ENCODE peak calls at places on chromosomes 2 and 18, in seven cellular contexts. U is uterus; G is naive thymus-derived CD4-positive, alpha-beta T cell; D is CD8-positive, alpha-beta memory T cell; Q is psoas muscle; Y is CD4-positive, CD25-positive, alpha-beta regulatory T cell; I is SJSA1. V is an unnamed sample.

GRCh38 chr2:168948621-168949212 is 47.6 kb downstream of the G6PC2 start:
- DNase-seq in U (no peak), G (no peak), D (no peak), Q (no peak), Y (no peak), I (no peak), V (no peak)

GRCh38 chr2:10826625-10827024 is 14.0 kb upstream of the PDIA6 start:
- DNase-seq in U (no peak), G (no peak), D (no peak), Q (no peak), Y (no peak), I (no peak), V (no peak)

GRCh38 chr18:34913837-34914755 is 127.1 kb upstream of the MAPRE2 start:
- DNase-seq in U (no peak), G (no peak), D (no peak), Q (no peak), Y (no peak), I (peak), V (no peak)

GRCh38 chr2:109209941-109210340 is 80.9 kb downstream of the SH3RF3 start:
- DNase-seq in U (no peak), G (no peak), D (no peak), Q (no peak), Y (no peak), I (no peak), V (no peak)

GRCh38 chr2:37568565-37568964 is 102.9 kb downstream of the CDC42EP3 start:
- DNase-seq in U (no peak), G (no peak), D (peak), Q (no peak), Y (no peak), I (no peak), V (no peak)

GRCh38 chr2:197054437-197054836 is 127.9 kb upstream of the PGAP1 start:
- DNase-seq in U (no peak), G (no peak), D (no peak), Q (no peak), Y (no peak), I (no peak), V (no peak)

GRCh38 chr2:80589070-80589469 is 284.5 kb upstream of the LRRTM1 start:
- DNase-seq in U (no peak), G (no peak), D (no peak), Q (peak), Y (no peak), I (no peak), V (no peak)

GRCh38 chr2:147171961-147172360 is 672.9 kb upstream of the ACVR2A start:
- DNase-seq in U (no peak), G (no peak), D (no peak), Q (no peak), Y (no peak), I (no peak), V (no peak)

GRCh38 chr2:75751360-75751759 is 40.6 kb upstream of the GCFC2 start:
- DNase-seq in U (no peak), G (no peak), D (no peak), Q (no peak), Y (no peak), I (no peak), V (no peak)

GRCh38 chr2:158745067-158745865 is 49.9 kb upstream of the DAPL1 start:
- DNase-seq in U (peak), G (peak), D (no peak), Q (no peak), Y (peak), I (no peak), V (peak)

GRCh38 chr2:172693037-172693436 is 42.6 kb upstream of the RAPGEF4 start:
- DNase-seq in U (peak), G (no peak), D (no peak), Q (no peak), Y (no peak), I (peak), V (peak)

GRCh38 chr2:217929757-217930707 is 72.8 kb downstream of the TNS1 start:
- DNase-seq in U (peak), G (no peak), D (no peak), Q (no peak), Y (no peak), I (no peak), V (peak)

GRCh38 chr2:225002039-225002655 is 40.1 kb downstream of the DOCK10 start:
- DNase-seq in U (peak), G (peak), D (peak), Q (no peak), Y (peak), I (peak), V (peak)

GRCh38 chr2:227460079-227460485 is 11.9 kb upstream of the AGFG1 start:
- DNase-seq in U (no peak), G (peak), D (peak), Q (no peak), Y (peak), I (peak), V (no peak)

GRCh38 chr2:234706086-234706485 is 209.2 kb upstream of the ARL4C start:
- DNase-seq in U (no peak), G (no peak), D (no peak), Q (no peak), Y (no peak), I (no peak), V (no peak)

GRCh38 chr2:37564356-37564755 is 107.1 kb downstream of the CDC42EP3 start:
- DNase-seq in U (no peak), G (no peak), D (no peak), Q (no peak), Y (no peak), I (no peak), V (no peak)

GRCh38 chr2:202307690-202308089 is 42.1 kb downstream of the NOP58 start:
- DNase-seq in U (no peak), G (no peak), D (no peak), Q (no peak), Y (no peak), I (no peak), V (no peak)

GRCh38 chr18:57121542-57122112 is 25.3 kb upstream of the BOD1L2 start:
- DNase-seq in U (no peak), G (no peak), D (no peak), Q (no peak), Y (no peak), I (no peak), V (no peak)

GRCh38 chr2:105804266-105804665 is 59.6 kb downstream of the NCK2 start:
- DNase-seq in U (no peak), G (no peak), D (no peak), Q (no peak), Y (no peak), I (no peak), V (no peak)

GRCh38 chr18:3493501-3494244 is 43.7 kb downstream of the TGIF1 start:
- DNase-seq in U (no peak), G (no peak), D (no peak), Q (no peak), Y (no peak), I (no peak), V (no peak)

GRCh38 chr18:58792086-58792485 is 72.6 kb upstream of the ZNF532 start:
- DNase-seq in U (no peak), G (no peak), D (no peak), Q (no peak), Y (no peak), I (no peak), V (peak)

GRCh38 chr18:55529581-55529980 is 58.4 kb downstream of the TCF4 start:
- DNase-seq in U (no peak), G (no peak), D (no peak), Q (no peak), Y (no peak), I (no peak), V (no peak)

GRCh38 chr2:2827237-2827636 is 496.2 kb upstream of the MYT1L start:
- DNase-seq in U (no peak), G (no peak), D (no peak), Q (no peak), Y (no peak), I (peak), V (no peak)

GRCh38 chr2:70086278-70086837 is 919 bp upstream of the PCBP1 start:
- DNase-seq in U (peak), G (peak), D (peak), Q (peak), Y (peak), I (peak), V (peak)

GRCh38 chr2:34950797-34951196 is 1351.7 kb upstream of the FAM98A start:
- DNase-seq in U (no peak), G (no peak), D (no peak), Q (no peak), Y (no peak), I (no peak), V (no peak)

GRCh38 chr2:78355967-78356366 is 669.5 kb upstream of the REG3G start:
- DNase-seq in U (no peak), G (no peak), D (no peak), Q (no peak), Y (no peak), I (no peak), V (no peak)

GRCh38 chr2:194700116-194700515 is 956.9 kb upstream of the SLC39A10 start:
- DNase-seq in U (no peak), G (no peak), D (no peak), Q (no peak), Y (no peak), I (no peak), V (no peak)

GRCh38 chr2:152354069-152354755 is 19.2 kb downstream of the FMNL2 start:
- DNase-seq in U (no peak), G (no peak), D (no peak), Q (no peak), Y (no peak), I (no peak), V (no peak)

GRCh38 chr2:14634885-14635871 is 2.7 kb downstream of the LRATD1 start:
- DNase-seq in U (peak), G (no peak), D (peak), Q (peak), Y (no peak), I (no peak), V (peak)

DNA sequence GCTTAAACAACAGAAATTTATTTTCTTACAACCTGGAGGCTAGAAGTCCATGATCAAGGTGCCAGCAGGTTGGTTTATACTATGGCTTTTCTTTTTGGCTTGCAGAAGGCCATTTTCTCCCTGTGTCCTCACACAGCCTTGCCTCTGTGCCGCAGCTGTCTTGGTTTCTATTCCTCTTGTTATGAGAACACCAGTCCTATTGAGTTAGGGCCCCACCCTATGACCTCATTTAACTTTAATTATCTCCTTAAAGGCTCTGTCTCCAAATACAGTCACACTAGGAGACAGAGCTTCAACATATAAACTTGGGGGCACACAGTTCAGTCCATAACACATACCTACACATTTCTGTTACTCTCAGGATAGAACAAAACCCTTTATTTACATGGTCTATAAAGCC is 17.3 kb upstream of the RHOB start:
- DNase-seq in U (no peak), G (no peak), D (no peak), Q (no peak), Y (no peak), I (no peak), V (peak)
- H3K4me3 ChIP-seq in U (no peak), G (no peak), D (no peak), Q (no peak), Y (no peak), I (no peak), V (no peak)

DNA sequence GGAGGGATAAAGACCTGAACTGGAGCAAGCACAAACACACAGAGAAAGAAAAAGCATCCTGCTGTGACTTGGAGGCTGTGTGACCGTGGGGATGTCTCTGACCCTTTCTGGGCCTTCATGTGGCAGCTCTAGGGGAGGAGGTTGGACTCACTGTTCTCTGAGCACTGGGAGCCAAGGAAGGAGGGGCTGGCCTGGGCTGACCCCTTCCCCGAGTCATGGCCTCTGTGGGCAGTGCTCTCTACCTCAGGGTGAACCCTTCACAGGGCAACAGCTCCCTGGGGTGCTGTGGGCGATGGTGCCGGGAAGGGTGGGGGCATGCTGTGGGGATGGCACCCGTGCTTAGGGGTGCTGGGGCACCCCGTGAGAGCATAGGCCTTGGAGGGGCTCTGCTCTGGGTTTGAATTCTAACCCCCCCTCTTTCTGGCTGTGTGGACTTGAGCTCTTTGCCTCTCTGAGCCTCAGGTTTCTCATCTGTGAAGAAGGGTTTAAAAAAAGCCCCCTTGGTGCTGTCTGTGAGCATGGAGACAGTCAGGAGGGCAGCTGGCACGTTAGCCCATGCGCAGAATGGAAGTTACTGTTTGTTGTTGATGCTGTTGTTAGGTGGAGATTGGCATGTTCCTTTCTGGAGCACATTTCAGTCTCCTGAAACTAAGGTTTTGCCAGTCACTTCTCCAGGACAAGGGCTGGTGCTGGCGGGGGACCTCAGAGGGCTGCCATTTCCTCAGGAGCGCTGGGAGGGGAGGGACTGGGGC is 698 bp downstream of the TOGARAM2 start:
- DNase-seq in U (no peak), G (no peak), D (no peak), Q (no peak), Y (no peak), I (no peak), V (no peak)
- H3K27ac ChIP-seq in U (no peak), G (no peak), D (no peak), Q (no peak), Y (no peak), I (no peak), V (peak)

GRCh38 chr18:22560283-22560627 is 142.5 kb upstream of the CTAGE1 start:
- DNase-seq in U (no peak), G (no peak), D (no peak), Q (no peak), Y (no peak), I (no peak), V (no peak)

GRCh38 chr18:22559414-22560282 is 141.9 kb upstream of the CTAGE1 start:
- DNase-seq in U (peak), G (no peak), D (peak), Q (peak), Y (no peak), I (peak), V (peak)

GRCh38 chr18:22564036-22564435 is 146.3 kb upstream of the CTAGE1 start:
- DNase-seq in U (no peak), G (no peak), D (no peak), Q (no peak), Y (no peak), I (no peak), V (no peak)

GRCh38 chr18:22560797-22561196 is 143.1 kb upstream of the CTAGE1 start:
- DNase-seq in U (no peak), G (no peak), D (no peak), Q (no peak), Y (no peak), I (no peak), V (no peak)

DNA sequence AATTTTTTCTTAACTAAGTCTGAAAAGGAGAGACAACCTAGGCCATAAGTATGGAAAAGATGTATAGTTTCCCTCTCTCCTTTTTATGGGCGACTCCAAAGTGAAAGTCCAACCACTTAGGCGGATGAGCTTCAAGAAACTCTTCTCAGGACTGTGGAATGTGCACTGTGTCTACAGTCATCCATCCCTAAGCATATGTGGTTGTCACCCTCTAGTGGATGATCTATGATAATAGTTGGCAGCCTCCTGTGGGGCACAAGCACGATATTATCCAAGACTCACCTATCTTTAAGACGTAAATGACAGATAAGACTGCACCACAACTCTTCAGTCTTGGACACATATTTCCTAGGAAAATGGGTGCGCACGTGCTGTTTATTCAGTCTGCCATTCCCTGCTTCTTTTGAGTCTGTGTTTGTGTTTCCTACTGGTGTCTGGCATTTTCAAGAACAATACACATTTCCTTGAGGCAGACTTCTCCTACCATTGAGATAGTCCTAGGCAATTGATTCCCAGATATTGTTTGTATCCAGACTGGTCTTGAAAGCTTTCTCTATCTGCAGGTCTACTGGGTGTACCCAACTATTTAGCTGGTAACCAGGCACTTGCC is 145.5 kb upstream of the CTAGE1 start:
- DNase-seq in U (peak), G (no peak), D (peak), Q (no peak), Y (no peak), I (peak), V (peak)
- H3K4me3 ChIP-seq in U (no peak), G (no peak), D (no peak), Q (no peak), Y (no peak), I (peak), V (no peak)

DNA sequence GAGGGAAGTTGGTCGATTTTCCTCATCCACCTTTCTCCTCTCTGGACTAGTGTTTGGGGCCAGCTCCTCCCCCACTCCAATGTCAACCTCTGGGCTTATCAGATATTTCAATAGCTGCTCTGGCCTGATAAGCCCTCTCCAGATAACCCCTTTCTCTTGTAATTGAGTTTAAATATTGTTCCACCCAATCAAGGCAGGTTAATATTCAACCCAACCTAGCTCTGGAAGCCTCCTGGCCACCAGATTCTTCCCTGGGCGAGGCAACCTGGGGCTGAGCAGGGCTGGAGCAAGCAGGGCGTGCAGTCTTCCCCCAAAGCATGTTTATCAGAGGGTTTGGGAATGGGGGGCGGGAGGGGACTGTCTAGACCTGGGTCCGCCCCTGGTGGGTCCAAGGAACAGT is 73.8 kb downstream of the TFCP2L1 start:
- DNase-seq in U (no peak), G (no peak), D (no peak), Q (peak), Y (no peak), I (no peak), V (peak)
- H3K27ac ChIP-seq in U (no peak), G (no peak), D (no peak), Q (no peak), Y (no peak), I (no peak), V (peak)

GRCh38 chr2:119771331-119771730 is 11.6 kb downstream of the PTPN4 start:
- DNase-seq in U (no peak), G (no peak), D (no peak), Q (no peak), Y (no peak), I (no peak), V (no peak)

GRCh38 chr2:119775102-119775501 is 15.4 kb downstream of the PTPN4 start:
- DNase-seq in U (no peak), G (no peak), D (no peak), Q (no peak), Y (no peak), I (no peak), V (no peak)

GRCh38 chr2:119772128-119772527 is 12.4 kb downstream of the PTPN4 start:
- DNase-seq in U (no peak), G (no peak), D (no peak), Q (no peak), Y (no peak), I (no peak), V (no peak)

GRCh38 chr2:119769645-119770044 is 9.9 kb downstream of the PTPN4 start:
- DNase-seq in U (no peak), G (no peak), D (no peak), Q (no peak), Y (no peak), I (no peak), V (no peak)

GRCh38 chr2:119772767-119773166 is 13.0 kb downstream of the PTPN4 start:
- DNase-seq in U (no peak), G (peak), D (no peak), Q (no peak), Y (no peak), I (no peak), V (no peak)
- H3K4me3 ChIP-seq in U (no peak), G (no peak), D (no peak), Q (no peak), Y (peak), I (no peak), V (no peak)

GRCh38 chr2:98471402-98472131 is 26.9 kb downstream of the INPP4A start:
- DNase-seq in U (no peak), G (no peak), D (no peak), Q (no peak), Y (no peak), I (no peak), V (no peak)
- H3K27ac ChIP-seq in U (no peak), G (peak), D (no peak), Q (no peak), Y (peak), I (no peak), V (peak)